ENCODE peak calls at places on chromosome 5, in five cellular contexts. X is OCI-LY7, Z is pancreas, J is keratinocyte, D is GM23338. U is an unnamed sample.
A peak's percentile ranks its signal among the peaks of the same experiment; 100 is the strongest.

GRCh38 chr5:10331341-10331796 is 22.1 kb upstream of the MARCHF6 start:
- DNase-seq in X (no peak), Z (peak; percentile 76), J (no peak), D (no peak), U (no peak)

GRCh38 chr5:165996484-165996883 is 2295.0 kb upstream of the WWC1 start:
- DNase-seq in X (no peak), Z (no peak), J (no peak), D (peak; percentile 14), U (no peak)

GRCh38 chr5:134851307-134851923 is 5.6 kb downstream of the C5orf24 start:
- DNase-seq in X (peak; percentile 37), Z (no peak), J (no peak), D (no peak), U (no peak)

GRCh38 chr5:132484386-132484715 is 6.2 kb downstream of the IRF1 start:
- DNase-seq in X (no peak), Z (no peak), J (no peak), D (no peak), U (no peak)

GRCh38 chr5:130652178-130652577 is 512.9 kb downstream of the HINT1 start:
- DNase-seq in X (no peak), Z (no peak), J (peak; percentile 41), D (no peak), U (peak; percentile 90)

GRCh38 chr5:144040615-144041394 is 129.7 kb downstream of the YIPF5 start:
- DNase-seq in X (no peak), Z (no peak), J (no peak), D (no peak), U (no peak)

GRCh38 chr5:110757118-110757729 is 18.4 kb downstream of the SLC25A46 start:
- DNase-seq in X (peak; percentile 61), Z (no peak), J (peak; percentile 4), D (peak; percentile 74), U (no peak)

GRCh38 chr5:35924122-35924949 is 14.1 kb downstream of the CAPSL start:
- DNase-seq in X (no peak), Z (no peak), J (no peak), D (no peak), U (no peak)

GRCh38 chr5:39225405-39226099 is 6.2 kb upstream of the FYB1 start:
- DNase-seq in X (no peak), Z (no peak), J (no peak), D (no peak), U (no peak)

DNA sequence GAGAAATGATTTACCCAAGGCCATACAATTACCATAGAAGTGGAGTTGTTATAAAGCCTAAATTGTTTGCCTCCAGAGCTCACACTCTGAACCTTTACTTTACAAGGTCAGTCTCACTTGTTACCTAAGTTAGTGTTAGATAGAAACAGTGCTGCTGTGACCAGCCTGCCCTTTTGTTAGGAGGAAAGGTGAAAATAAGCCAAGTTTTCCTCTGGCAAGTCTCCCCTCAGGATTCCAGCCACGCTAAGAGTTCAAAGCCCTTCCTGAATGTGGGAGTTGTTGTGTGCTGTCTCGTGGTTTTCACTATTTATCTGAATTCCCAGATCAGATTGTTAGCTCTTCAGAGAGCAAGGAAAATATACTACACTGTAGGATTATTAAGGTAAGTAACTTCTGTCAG is 260.0 kb downstream of the SGCD start:
- DNase-seq in X (no peak), Z (no peak), J (no peak), D (no peak), U (no peak)
- H3K27ac ChIP-seq in X (no peak overlapping the region), Z (no peak overlapping the region), J (no peak overlapping the region), D (no peak overlapping the region), U (no peak overlapping the region)

GRCh38 chr5:40679071-40679997 is at the start of gene PTGER4:
- DNase-seq in X (peak; percentile 67), Z (peak; percentile 95), J (no peak), D (peak; percentile 93), U (peak; percentile 81)

GRCh38 chr5:40679998-40680681 is 425 bp downstream of the PTGER4 start:
- DNase-seq in X (no peak), Z (peak; percentile 74), J (no peak), D (peak; percentile 52), U (no peak)

GRCh38 chr5:40681351-40682311 is 1.9 kb downstream of the PTGER4 start:
- DNase-seq in X (no peak), Z (peak; percentile 79), J (no peak), D (peak; percentile 59), U (no peak)

GRCh38 chr5:40682431-40683017 is 2.8 kb downstream of the PTGER4 start:
- DNase-seq in X (no peak), Z (no peak), J (no peak), D (no peak), U (no peak)

GRCh38 chr5:40680741-40681350 is 1.1 kb downstream of the PTGER4 start:
- DNase-seq in X (no peak), Z (no peak), J (no peak), D (peak; percentile 42), U (no peak)
- H3K27ac ChIP-seq in X (no peak overlapping the region), Z (peak overlapping the region; percentile 95), J (peak overlapping the region; percentile 84), D (no peak overlapping the region), U (no peak overlapping the region)

GRCh38 chr5:113214026-113214425 is 220.8 kb downstream of the TSSK1B start:
- DNase-seq in X (no peak), Z (no peak), J (no peak), D (no peak), U (no peak)

GRCh38 chr5:113213551-113213971 is 221.2 kb downstream of the TSSK1B start:
- DNase-seq in X (no peak), Z (no peak), J (no peak), D (no peak), U (no peak)

GRCh38 chr5:113216545-113216944 is 218.2 kb downstream of the TSSK1B start:
- DNase-seq in X (no peak), Z (no peak), J (no peak), D (no peak), U (no peak)

GRCh38 chr5:113215401-113216060 is 219.3 kb downstream of the TSSK1B start:
- DNase-seq in X (no peak), Z (no peak), J (no peak), D (no peak), U (no peak)

GRCh38 chr5:113214606-113215323 is 220.0 kb downstream of the TSSK1B start:
- DNase-seq in X (no peak), Z (no peak), J (no peak), D (no peak), U (no peak)
- H3K27ac ChIP-seq in X (no peak overlapping the region), Z (no peak overlapping the region), J (no peak overlapping the region), D (no peak overlapping the region), U (no peak overlapping the region)

GRCh38 chr5:124796495-124796894 is 50.1 kb upstream of the ZNF608 start:
- DNase-seq in X (peak; percentile 22), Z (no peak), J (no peak), D (no peak), U (no peak)

GRCh38 chr5:124790261-124790894 is 43.9 kb upstream of the ZNF608 start:
- DNase-seq in X (no peak), Z (no peak), J (no peak), D (no peak), U (peak; percentile 12)

GRCh38 chr5:124795829-124796228 is 49.4 kb upstream of the ZNF608 start:
- DNase-seq in X (peak; percentile 45), Z (no peak), J (no peak), D (peak; percentile 21), U (no peak)

GRCh38 chr5:124789104-124789605 is 42.7 kb upstream of the ZNF608 start:
- DNase-seq in X (no peak), Z (no peak), J (no peak), D (no peak), U (no peak)

GRCh38 chr5:124790895-124791732 is 44.7 kb upstream of the ZNF608 start:
- DNase-seq in X (no peak), Z (no peak), J (no peak), D (no peak), U (peak; percentile 37)
- H3K27ac ChIP-seq in X (no peak overlapping the region), Z (peak overlapping the region; percentile 34), J (peak overlapping the region; percentile 17), D (no peak overlapping the region), U (peak overlapping the region; percentile 42)

GRCh38 chr5:121055586-121055985 is 591.5 kb downstream of the PRR16 start:
- DNase-seq in X (no peak), Z (no peak), J (no peak), D (no peak), U (no peak)
- H3K27ac ChIP-seq in X (no peak overlapping the region), Z (no peak overlapping the region), J (no peak overlapping the region), D (no peak overlapping the region), U (no peak overlapping the region)

U was measured in epithelial cell of prostate.